ENCODE peak calls at places on chromosomes 2 and 18, in six cellular contexts. D, J, L, M, X and K are unnamed samples.

GRCh38 chr2:76080154-76080553 is 369.4 kb upstream of the GCFC2 start:
- DNase-seq in J (no peak), M (no peak), X (no peak), L (no peak), D (peak; percentile 42), K (no peak)

GRCh38 chr2:127891806-127892205 is 6.0 kb upstream of the AMMECR1L start:
- DNase-seq in J (no peak), D (peak; percentile 34), M (no peak), L (peak; percentile 11), X (no peak), K (no peak)

GRCh38 chr2:62197017-62197586 is 1.2 kb downstream of the B3GNT2 start:
- DNase-seq in X (no peak), M (peak; percentile 20), J (no peak), D (no peak), L (no peak), K (no peak)

GRCh38 chr2:154686162-154686561 is 12.3 kb upstream of the KCNJ3 start:
- DNase-seq in J (no peak), D (no peak), L (no peak), M (no peak), X (no peak), K (no peak)

GRCh38 chr2:236847538-236848263 is 238.0 kb upstream of the COPS8 start:
- DNase-seq in D (peak; percentile 83), J (no peak), M (no peak), L (no peak), X (no peak), K (no peak)

GRCh38 chr2:26245810-26246209 is 1.1 kb downstream of the HADHB start:
- DNase-seq in J (no peak), M (peak; percentile 20), L (peak; percentile 12), X (no peak), D (no peak), K (no peak)

GRCh38 chr18:50797147-50797546 is 22.7 kb downstream of the MRO start:
- DNase-seq in L (no peak), J (no peak), M (no peak), X (no peak), D (no peak), K (no peak)

GRCh38 chr2:217399288-217399687 is 539.4 kb upstream of the TNP1 start:
- DNase-seq in M (no peak), L (peak; percentile 48), X (no peak), J (no peak), D (no peak), K (no peak)

GRCh38 chr2:235747868-235748144 is 254.0 kb downstream of the AGAP1 start:
- DNase-seq in M (peak; percentile 86), D (no peak), X (no peak), L (peak; percentile 64), J (no peak), K (no peak)

GRCh38 chr2:158969162-158969716 is 799 bp downstream of the TANC1 start:
- DNase-seq in X (no peak), J (no peak), M (peak; percentile 22), D (no peak), L (no peak), K (no peak)

GRCh38 chr18:22046473-22046872 is 122.9 kb upstream of the GATA6 start:
- DNase-seq in J (no peak), L (no peak), M (no peak), D (no peak), X (no peak), K (no peak)

GRCh38 chr2:110858135-110858737 is 125.9 kb downstream of the ACOXL start:
- DNase-seq in X (no peak), J (peak; percentile 37), D (peak; percentile 47), L (no peak), M (no peak), K (no peak)

GRCh38 chr2:74927617-74928016 is 30.8 kb upstream of the POLE4 start:
- DNase-seq in M (no peak), L (no peak), X (no peak), J (no peak), D (no peak), K (no peak)

GRCh38 chr18:7605705-7606104 is 38.6 kb downstream of the PTPRM start:
- DNase-seq in J (no peak), X (no peak), L (no peak), M (no peak), D (peak; percentile 53), K (no peak)

GRCh38 chr2:166140922-166141321 is 13.1 kb upstream of the SCN1A start:
- DNase-seq in D (no peak), X (no peak), L (no peak), M (no peak), J (no peak), K (no peak)

GRCh38 chr18:50790956-50791355 is 28.9 kb downstream of the MRO start:
- DNase-seq in X (no peak), J (no peak), M (no peak), D (no peak), L (no peak), K (no peak)

GRCh38 chr2:10493075-10493635 is 45.0 kb upstream of the ODC1 start:
- DNase-seq in M (no peak), L (no peak), J (no peak), D (no peak), X (no peak), K (no peak)

GRCh38 chr2:19358242-19359020 is at the start of gene OSR1:
- DNase-seq in D (peak; percentile 85), M (peak; percentile 58), J (no peak), X (peak; percentile 90), L (peak; percentile 84), K (peak; percentile 88)

GRCh38 chr2:160492401-160493226 is 993 bp downstream of the RBMS1 start:
- DNase-seq in X (peak; percentile 86), D (peak; percentile 90), L (peak; percentile 71), M (peak; percentile 66), J (peak; percentile 32), K (peak; percentile 89)

GRCh38 chr2:118016911-118017310 is 3.0 kb upstream of the CCDC93 start:
- DNase-seq in D (no peak), J (no peak), X (no peak), M (peak; percentile 21), L (no peak), K (no peak)

GRCh38 chr2:96554293-96555145 is 18.0 kb downstream of the ARID5A start:
- DNase-seq in M (peak; percentile 59), L (peak; percentile 62), D (peak; percentile 84), X (peak; percentile 91), J (peak; percentile 69), K (no peak)

GRCh38 chr18:55088561-55088960 is 129.3 kb upstream of the CCDC68 start:
- DNase-seq in J (no peak), D (no peak), M (no peak), L (no peak), X (no peak), K (no peak)

DNA sequence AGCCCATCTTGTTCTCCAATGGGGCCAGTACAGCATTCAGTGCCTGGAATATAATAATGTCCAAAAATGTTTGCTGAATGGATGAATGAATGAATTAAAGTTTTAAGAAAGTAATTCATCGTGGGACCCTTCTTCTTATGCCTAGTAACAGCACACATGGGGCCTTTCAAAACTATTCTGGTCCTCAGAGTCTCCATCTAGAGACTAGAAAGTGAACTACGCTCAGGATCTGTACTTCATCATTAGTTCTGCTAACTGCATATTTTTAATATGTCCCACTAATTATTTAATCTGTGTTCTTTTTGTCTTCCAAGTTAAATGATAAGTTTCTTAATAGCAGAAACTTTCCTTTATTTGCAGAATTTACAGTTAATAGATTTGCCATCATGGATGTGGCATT is 172.5 kb downstream of the SMAD2 start:
- DNase-seq in M (peak; percentile 8), J (no peak), D (no peak), L (no peak), X (no peak), K (no peak)
- TF ChIP-seq CTCF in M (peak; percentile 33), J (peak; percentile 17), D (peak; percentile 68), L (peak; percentile 50), X (no peak), K (peak; percentile 8)

GRCh38 chr18:43786893-43787292 is 509.6 kb upstream of the SYT4 start:
- DNase-seq in X (no peak), L (no peak), J (no peak), M (no peak), D (no peak), K (no peak)

GRCh38 chr18:43785145-43785544 is 507.9 kb upstream of the SYT4 start:
- DNase-seq in X (no peak), M (no peak), J (no peak), L (no peak), D (no peak), K (no peak)

GRCh38 chr18:43794363-43794762 is 517.1 kb upstream of the SYT4 start:
- DNase-seq in J (no peak), D (no peak), L (no peak), X (no peak), M (no peak), K (no peak)

GRCh38 chr18:43793910-43794309 is 516.6 kb upstream of the SYT4 start:
- DNase-seq in X (no peak), D (no peak), L (no peak), J (no peak), M (no peak), K (no peak)

GRCh38 chr18:43789234-43790000 is 512.1 kb upstream of the SYT4 start:
- DNase-seq in M (no peak), J (no peak), X (no peak), L (peak; percentile 3), D (no peak), K (no peak)
- TF ChIP-seq CTCF in M (peak; percentile 22), J (no peak), X (no peak), L (peak; percentile 38), D (peak; percentile 50), K (peak; percentile 72)

GRCh38 chr18:35111086-35111485 is 69.9 kb downstream of the MAPRE2 start:
- DNase-seq in M (no peak), J (no peak), X (no peak), D (no peak), L (no peak), K (no peak)

GRCh38 chr18:35114305-35114704 is 73.1 kb downstream of the MAPRE2 start:
- DNase-seq in L (no peak), J (no peak), X (no peak), M (no peak), D (no peak), K (no peak)

GRCh38 chr18:35110037-35110436 is 68.8 kb downstream of the MAPRE2 start:
- DNase-seq in D (no peak), X (no peak), M (no peak), J (no peak), L (no peak), K (no peak)

GRCh38 chr18:35112696-35113095 is 71.5 kb downstream of the MAPRE2 start:
- DNase-seq in D (no peak), X (no peak), M (no peak), J (no peak), L (no peak), K (no peak)

GRCh38 chr18:35110554-35111058 is 69.4 kb downstream of the MAPRE2 start:
- DNase-seq in M (no peak), L (no peak), J (no peak), X (no peak), D (no peak), K (no peak)
- TF ChIP-seq CTCF in M (no peak), L (no peak), J (no peak), X (no peak), D (no peak), K (no peak)

DNA sequence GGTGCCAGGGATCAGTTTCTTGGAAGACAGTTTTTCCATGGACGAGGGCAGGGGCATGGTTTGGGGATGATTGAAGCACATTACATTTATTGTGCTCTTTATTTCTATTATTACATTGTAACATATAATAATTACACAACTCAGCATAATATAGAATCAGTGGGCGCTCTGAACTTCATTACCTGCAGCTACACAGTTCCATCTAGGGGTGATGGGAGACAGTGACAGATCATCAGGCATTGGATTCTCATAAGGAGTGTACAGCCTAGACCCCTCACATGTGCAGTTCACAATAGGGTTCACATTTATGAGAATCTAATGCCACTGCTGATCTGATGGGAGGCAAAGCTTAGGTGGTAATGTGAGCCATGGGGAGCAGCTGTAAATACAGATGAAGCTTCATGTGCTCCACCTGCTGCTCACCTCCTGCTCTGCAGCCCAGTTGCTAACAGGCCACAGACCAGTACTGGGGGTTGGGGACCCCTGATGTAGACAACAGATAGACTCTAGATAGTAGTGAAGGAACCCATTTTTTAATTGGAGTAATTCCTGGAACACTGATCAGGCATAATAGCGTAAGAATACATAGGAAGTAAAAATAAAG is 41.5 kb upstream of the MC4R start:
- DNase-seq in D (peak; percentile 61), J (no peak), M (peak; percentile 46), X (no peak), L (peak; percentile 27), K (no peak)
- TF ChIP-seq CTCF in D (peak; percentile 74), J (no peak), M (peak; percentile 82), X (no peak), L (peak; percentile 54), K (peak; percentile 48)